ENCODE peak calls at places on chromosomes 7 and 10, in four cellular contexts. B is AG09319, X is H54, K is LoVo. Y is an unnamed sample.

GRCh38 chr10:1100691-1101368 is 44.6 kb downstream of the WDR37 start:
- DNase-seq in B (no peak), X (no peak), K (no peak), Y (no peak)

GRCh38 chr7:25075459-25075858 is 49.6 kb downstream of the CYCS start:
- DNase-seq in B (no peak), X (no peak), K (no peak), Y (no peak)

GRCh38 chr7:94395141-94396041 is 696 bp downstream of the COL1A2 start:
- DNase-seq in B (peak; percentile 67), X (peak; percentile 44), K (peak; percentile 72), Y (no peak)

GRCh38 chr7:27154901-27155815 is 1.3 kb downstream of the HOXA7 start:
- DNase-seq in B (no peak), X (no peak), K (no peak), Y (no peak)

GRCh38 chr7:77827999-77828398 is 29.4 kb downstream of the PHTF2 start:
- DNase-seq in B (no peak), X (no peak), K (no peak), Y (no peak)

GRCh38 chr7:44534501-44534900 is 6.6 kb downstream of the NPC1L1 start:
- DNase-seq in B (no peak), X (peak; percentile 94), K (peak; percentile 53), Y (no peak)

GRCh38 chr10:11165591-11166543 is 148.2 kb downstream of the CELF2 start:
- DNase-seq in B (no peak), X (peak; percentile 15), K (no peak), Y (no peak)

GRCh38 chr7:153524070-153524601 is 528.1 kb upstream of the DPP6 start:
- DNase-seq in B (no peak), X (no peak), K (no peak), Y (no peak)

GRCh38 chr10:12448340-12448728 is 99.0 kb downstream of the CAMK1D start:
- DNase-seq in B (no peak), X (no peak), K (no peak), Y (no peak)

GRCh38 chr7:92404170-92404614 is 43.1 kb upstream of the GATAD1 start:
- DNase-seq in B (no peak), X (no peak), K (no peak), Y (no peak)

GRCh38 chr10:9362721-9363120 is 1308.2 kb downstream of the GATA3 start:
- DNase-seq in B (no peak), X (no peak), K (no peak), Y (no peak)

GRCh38 chr7:27735165-27735564 is 4.8 kb upstream of the TAX1BP1 start:
- DNase-seq in B (no peak), X (no peak), K (peak; percentile 74), Y (no peak)

GRCh38 chr10:110576220-110576619 is 8.7 kb downstream of the SMC3 start:
- DNase-seq in B (peak; percentile 28), X (no peak), K (no peak), Y (no peak)

Y was measured in PC-9.